ENCODE peak calls at places on chromosomes 7 and 10, in ten cellular contexts. One of them, this sample, is unnamed.

GRCh38 chr10:80132299-80133139 is at the start of gene PLAC9:
- DNase-seq in sigmoid colon: peak; percentile 62
- DNase-seq in body of pancreas: no peak
- DNase-seq in uterus: peak; percentile 46
- DNase-seq in pancreas: no peak
- DNase-seq in neural progenitor cell: peak; percentile 60
- DNase-seq in cardiac muscle cell: peak; percentile 53
- DNase-seq in IMR-90: peak; percentile 20
- DNase-seq in HCT116: no peak
- DNase-seq in right lobe of liver: peak; percentile 35
- DNase-seq in this sample: no peak

GRCh38 chr7:2059964-2060700 is 172.6 kb downstream of the MAD1L1 start:
- DNase-seq in IMR-90: no peak
- DNase-seq in cardiac muscle cell: no peak
- DNase-seq in body of pancreas: no peak
- DNase-seq in right lobe of liver: no peak
- DNase-seq in neural progenitor cell: no peak
- DNase-seq in uterus: no peak
- DNase-seq in sigmoid colon: no peak
- DNase-seq in pancreas: no peak
- DNase-seq in HCT116: no peak
- DNase-seq in this sample: no peak

GRCh38 chr7:3154881-3155494 is 111.3 kb upstream of the CARD11 start:
- DNase-seq in uterus: no peak
- DNase-seq in HCT116: peak; percentile 32
- DNase-seq in pancreas: peak; percentile 43
- DNase-seq in IMR-90: peak; percentile 48
- DNase-seq in cardiac muscle cell: peak; percentile 54
- DNase-seq in neural progenitor cell: peak; percentile 58
- DNase-seq in right lobe of liver: no peak
- DNase-seq in sigmoid colon: peak; percentile 60
- DNase-seq in body of pancreas: peak; percentile 47
- DNase-seq in this sample: no peak

GRCh38 chr7:7183833-7184463 is 1.6 kb downstream of the C1GALT1 start:
- DNase-seq in body of pancreas: no peak
- DNase-seq in neural progenitor cell: no peak
- DNase-seq in HCT116: no peak
- DNase-seq in sigmoid colon: no peak
- DNase-seq in pancreas: no peak
- DNase-seq in cardiac muscle cell: no peak
- DNase-seq in right lobe of liver: no peak
- DNase-seq in uterus: no peak
- DNase-seq in IMR-90: no peak
- DNase-seq in this sample: no peak

GRCh38 chr7:141390339-141390738 is 160.9 kb upstream of the AGK start:
- DNase-seq in sigmoid colon: no peak
- DNase-seq in uterus: no peak
- DNase-seq in cardiac muscle cell: no peak
- DNase-seq in IMR-90: no peak
- DNase-seq in body of pancreas: no peak
- DNase-seq in right lobe of liver: no peak
- DNase-seq in HCT116: no peak
- DNase-seq in neural progenitor cell: no peak
- DNase-seq in pancreas: no peak
- DNase-seq in this sample: no peak

GRCh38 chr7:137935849-137936508 is 65.9 kb downstream of the CREB3L2 start:
- DNase-seq in neural progenitor cell: no peak
- DNase-seq in cardiac muscle cell: no peak
- DNase-seq in body of pancreas: no peak
- DNase-seq in pancreas: no peak
- DNase-seq in sigmoid colon: no peak
- DNase-seq in right lobe of liver: no peak
- DNase-seq in HCT116: no peak
- DNase-seq in uterus: no peak
- DNase-seq in IMR-90: no peak
- DNase-seq in this sample: peak; percentile 60

GRCh38 chr7:18647602-18648001 is 152.1 kb downstream of the HDAC9 start:
- DNase-seq in neural progenitor cell: peak; percentile 80
- DNase-seq in IMR-90: no peak
- DNase-seq in right lobe of liver: no peak
- DNase-seq in pancreas: no peak
- DNase-seq in HCT116: no peak
- DNase-seq in sigmoid colon: no peak
- DNase-seq in uterus: no peak
- DNase-seq in cardiac muscle cell: no peak
- DNase-seq in body of pancreas: no peak
- DNase-seq in this sample: no peak

GRCh38 chr7:33774762-33775523 is 130.4 kb upstream of the BMPER start:
- DNase-seq in HCT116: no peak
- DNase-seq in uterus: peak; percentile 66
- DNase-seq in pancreas: peak; percentile 25
- DNase-seq in body of pancreas: peak; percentile 15
- DNase-seq in cardiac muscle cell: peak; percentile 32
- DNase-seq in right lobe of liver: no peak
- DNase-seq in sigmoid colon: peak; percentile 70
- DNase-seq in neural progenitor cell: no peak
- DNase-seq in IMR-90: peak; percentile 81
- DNase-seq in this sample: no peak

GRCh38 chr10:45278860-45279498 is 36.4 kb downstream of the OR13A1 start:
- DNase-seq in body of pancreas: no peak
- DNase-seq in neural progenitor cell: peak; percentile 11
- DNase-seq in sigmoid colon: no peak
- DNase-seq in pancreas: no peak
- DNase-seq in IMR-90: no peak
- DNase-seq in HCT116: no peak
- DNase-seq in cardiac muscle cell: no peak
- DNase-seq in right lobe of liver: no peak
- DNase-seq in uterus: no peak
- DNase-seq in this sample: no peak

GRCh38 chr7:6271091-6271658 is 1.2 kb downstream of the CYTH3 start:
- DNase-seq in sigmoid colon: peak; percentile 83
- DNase-seq in HCT116: no peak
- DNase-seq in pancreas: peak; percentile 40
- DNase-seq in uterus: peak; percentile 38
- DNase-seq in body of pancreas: peak; percentile 44
- DNase-seq in right lobe of liver: peak; percentile 50
- DNase-seq in neural progenitor cell: peak; percentile 51
- DNase-seq in IMR-90: peak; percentile 39
- DNase-seq in cardiac muscle cell: peak; percentile 36
- DNase-seq in this sample: peak; percentile 52

DNA sequence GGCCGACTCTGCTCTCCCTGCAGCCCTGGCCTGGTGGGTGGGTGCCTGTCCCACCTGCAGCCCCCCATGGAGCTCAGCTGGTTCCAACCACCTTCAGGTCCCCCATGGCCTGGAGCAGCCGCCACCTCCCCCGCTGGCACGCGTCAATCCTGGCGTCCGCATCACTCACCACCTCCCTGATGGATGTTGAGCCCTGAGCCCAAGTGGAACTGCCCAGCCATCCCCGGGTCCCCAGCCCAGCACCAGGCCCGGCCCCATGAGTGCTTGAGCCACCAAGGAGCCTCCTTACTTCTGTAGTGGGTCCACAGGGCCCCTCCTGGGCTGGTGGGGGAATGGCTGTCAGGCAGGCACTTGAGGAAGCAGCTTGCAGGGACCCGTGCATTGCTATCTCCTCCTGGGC is 14.6 kb downstream of the AGAP3 start:
- DNase-seq in pancreas: no peak
- DNase-seq in sigmoid colon: no peak
- DNase-seq in HCT116: no peak
- DNase-seq in cardiac muscle cell: no peak
- DNase-seq in body of pancreas: no peak
- DNase-seq in IMR-90: no peak
- DNase-seq in neural progenitor cell: no peak
- DNase-seq in right lobe of liver: no peak
- DNase-seq in uterus: no peak
- DNase-seq in this sample: no peak
- H3K4me1 ChIP-seq in pancreas: no peaks in the 10 kb centered on the region
- H3K4me1 ChIP-seq in sigmoid colon: peaks cover 28% of the 10 kb centered on the region
- H3K4me1 ChIP-seq in HCT116: no peaks in the 10 kb centered on the region
- H3K4me1 ChIP-seq in cardiac muscle cell: peaks cover 6% of the 10 kb centered on the region
- H3K4me1 ChIP-seq in body of pancreas: no peaks in the 10 kb centered on the region
- H3K4me1 ChIP-seq in IMR-90: peaks cover 11% of the 10 kb centered on the region
- H3K4me1 ChIP-seq in neural progenitor cell: peaks cover 12% of the 10 kb centered on the region
- H3K4me1 ChIP-seq in right lobe of liver: no peaks in the 10 kb centered on the region
- H3K4me1 ChIP-seq in uterus: peaks cover 9% of the 10 kb centered on the region
- H3K4me1 ChIP-seq in this sample: no peaks in the 10 kb centered on the region

DNA sequence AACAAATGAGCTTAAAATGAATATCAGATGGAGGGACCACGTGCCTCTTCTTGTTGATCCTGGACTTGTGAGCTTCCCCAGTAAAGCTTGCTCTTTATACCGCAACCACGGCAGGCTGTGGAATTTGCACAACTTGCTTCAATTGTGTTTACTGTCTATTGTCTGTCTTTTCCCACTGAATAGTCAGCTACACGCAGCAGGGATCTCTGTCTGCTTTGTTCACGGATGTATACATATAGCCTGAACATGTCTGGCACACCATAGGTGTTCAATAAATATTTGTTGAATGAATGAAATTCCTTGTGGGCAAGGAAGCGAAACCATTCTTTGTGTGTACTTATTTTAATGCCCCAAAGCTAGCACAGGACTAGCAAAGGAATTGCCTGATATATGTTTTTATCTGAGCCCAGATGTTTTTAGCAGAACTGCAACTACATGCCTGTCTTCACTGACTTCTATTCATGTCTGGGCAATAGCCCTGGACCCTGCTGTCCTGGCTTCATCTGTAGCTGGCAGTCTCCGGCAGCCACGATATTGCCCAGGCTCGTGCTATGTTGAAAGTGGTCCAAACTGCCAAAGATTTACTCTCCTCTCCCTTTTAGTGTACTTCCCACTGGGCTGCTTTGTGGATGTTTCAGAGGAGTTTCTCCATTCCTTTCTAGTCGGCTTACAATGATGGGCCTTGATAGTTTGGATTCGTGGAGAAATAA is 29.9 kb upstream of the IFRD1 start:
- DNase-seq in sigmoid colon: no peak
- DNase-seq in IMR-90: peak; percentile 6
- DNase-seq in right lobe of liver: no peak
- DNase-seq in uterus: no peak
- DNase-seq in neural progenitor cell: peak; percentile 64
- DNase-seq in body of pancreas: no peak
- DNase-seq in cardiac muscle cell: no peak
- DNase-seq in pancreas: no peak
- DNase-seq in HCT116: no peak
- DNase-seq in this sample: no peak
- H3K4me3 ChIP-seq in sigmoid colon: no peak overlapping the region
- H3K4me3 ChIP-seq in IMR-90: no peak overlapping the region
- H3K4me3 ChIP-seq in right lobe of liver: no peak overlapping the region
- H3K4me3 ChIP-seq in uterus: no peak overlapping the region
- H3K4me3 ChIP-seq in neural progenitor cell: no peak overlapping the region
- H3K4me3 ChIP-seq in body of pancreas: no peak overlapping the region
- H3K4me3 ChIP-seq in cardiac muscle cell: no peak overlapping the region
- H3K4me3 ChIP-seq in pancreas: no peak overlapping the region
- H3K4me3 ChIP-seq in HCT116: no peak overlapping the region
- H3K4me3 ChIP-seq in this sample: no peak overlapping the region

GRCh38 chr10:25697412-25697811 is 236.6 kb upstream of the MYO3A start:
- DNase-seq in right lobe of liver: no peak
- DNase-seq in uterus: no peak
- DNase-seq in pancreas: no peak
- DNase-seq in HCT116: no peak
- DNase-seq in body of pancreas: no peak
- DNase-seq in sigmoid colon: no peak
- DNase-seq in cardiac muscle cell: no peak
- DNase-seq in IMR-90: no peak
- DNase-seq in neural progenitor cell: no peak
- DNase-seq in this sample: no peak

GRCh38 chr10:25694976-25695375 is 239.1 kb upstream of the MYO3A start:
- DNase-seq in right lobe of liver: no peak
- DNase-seq in IMR-90: no peak
- DNase-seq in sigmoid colon: no peak
- DNase-seq in body of pancreas: no peak
- DNase-seq in neural progenitor cell: no peak
- DNase-seq in pancreas: no peak
- DNase-seq in cardiac muscle cell: no peak
- DNase-seq in uterus: no peak
- DNase-seq in HCT116: no peak
- DNase-seq in this sample: no peak

GRCh38 chr10:25695586-25695985 is 238.4 kb upstream of the MYO3A start:
- DNase-seq in cardiac muscle cell: no peak
- DNase-seq in sigmoid colon: no peak
- DNase-seq in pancreas: no peak
- DNase-seq in uterus: no peak
- DNase-seq in right lobe of liver: no peak
- DNase-seq in IMR-90: no peak
- DNase-seq in body of pancreas: no peak
- DNase-seq in neural progenitor cell: no peak
- DNase-seq in HCT116: no peak
- DNase-seq in this sample: no peak

GRCh38 chr10:25694206-25694933 is 239.7 kb upstream of the MYO3A start:
- DNase-seq in uterus: no peak
- DNase-seq in HCT116: no peak
- DNase-seq in neural progenitor cell: no peak
- DNase-seq in IMR-90: no peak
- DNase-seq in right lobe of liver: no peak
- DNase-seq in cardiac muscle cell: no peak
- DNase-seq in sigmoid colon: no peak
- DNase-seq in body of pancreas: no peak
- DNase-seq in pancreas: no peak
- DNase-seq in this sample: no peak

DNA sequence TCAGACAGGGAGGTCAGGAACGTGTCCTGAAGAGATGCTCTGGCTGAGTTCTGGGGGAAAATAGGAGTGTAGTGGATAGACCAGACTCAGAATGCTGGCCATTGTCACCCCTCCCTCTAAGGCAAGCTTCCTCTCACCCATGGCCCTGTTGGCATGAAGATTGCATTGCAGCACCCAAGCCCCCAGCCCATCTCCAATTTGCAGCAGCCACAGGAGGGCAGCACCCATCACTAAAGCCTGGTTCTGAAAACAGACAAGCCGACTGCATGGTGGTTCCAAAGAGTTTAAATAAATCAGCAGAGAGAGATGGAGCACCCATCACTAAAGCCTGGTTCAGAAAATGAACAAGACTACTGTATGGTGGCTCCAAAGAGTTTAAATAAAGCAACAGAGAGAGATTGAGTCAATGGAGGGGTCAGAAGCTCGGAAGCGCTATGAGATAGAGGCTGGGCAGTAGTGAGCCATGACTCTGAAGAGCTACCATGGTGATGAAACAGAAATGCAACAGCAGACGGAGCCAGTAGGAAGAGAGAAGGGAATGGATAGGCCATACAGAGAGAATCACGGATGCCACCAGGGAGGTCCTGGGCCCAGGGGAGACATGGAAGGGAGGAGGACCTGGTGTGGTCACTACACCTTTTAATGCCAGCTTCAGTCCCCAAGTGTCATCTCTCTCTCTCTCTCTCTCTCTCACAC is 237.9 kb upstream of the MYO3A start:
- DNase-seq in HCT116: no peak
- DNase-seq in sigmoid colon: no peak
- DNase-seq in IMR-90: no peak
- DNase-seq in uterus: no peak
- DNase-seq in neural progenitor cell: no peak
- DNase-seq in cardiac muscle cell: no peak
- DNase-seq in body of pancreas: no peak
- DNase-seq in pancreas: no peak
- DNase-seq in right lobe of liver: no peak
- DNase-seq in this sample: no peak
- TF ChIP-seq CTCF in HCT116: no peak
- TF ChIP-seq CTCF in sigmoid colon: no peak
- TF ChIP-seq CTCF in IMR-90: no peak
- TF ChIP-seq CTCF in uterus: no peak
- TF ChIP-seq CTCF in neural progenitor cell: peak; percentile 29
- TF ChIP-seq CTCF in cardiac muscle cell: peak; percentile 4
- TF ChIP-seq CTCF in body of pancreas: no peak
- TF ChIP-seq CTCF in pancreas: no peak
- TF ChIP-seq CTCF in right lobe of liver: no peak
- TF ChIP-seq CTCF in this sample: no peak

GRCh38 chr10:95472304-95473088 is 88.7 kb downstream of the SORBS1 start:
- DNase-seq in body of pancreas: no peak
- DNase-seq in right lobe of liver: peak; percentile 52
- DNase-seq in cardiac muscle cell: no peak
- DNase-seq in pancreas: no peak
- DNase-seq in neural progenitor cell: no peak
- DNase-seq in IMR-90: no peak
- DNase-seq in sigmoid colon: no peak
- DNase-seq in uterus: no peak
- DNase-seq in HCT116: no peak
- DNase-seq in this sample: no peak
- H3K4me1 ChIP-seq in body of pancreas: peaks cover 76% of the 10 kb centered on the region
- H3K4me1 ChIP-seq in right lobe of liver: peaks cover 48% of the 10 kb centered on the region
- H3K4me1 ChIP-seq in cardiac muscle cell: peaks cover 58% of the 10 kb centered on the region
- H3K4me1 ChIP-seq in pancreas: peaks cover 35% of the 10 kb centered on the region
- H3K4me1 ChIP-seq in neural progenitor cell: peaks cover 16% of the 10 kb centered on the region
- H3K4me1 ChIP-seq in IMR-90: peaks cover 1% of the 10 kb centered on the region
- H3K4me1 ChIP-seq in sigmoid colon: peaks cover 99% of the 10 kb centered on the region
- H3K4me1 ChIP-seq in uterus: peaks cover 11% of the 10 kb centered on the region
- H3K4me1 ChIP-seq in HCT116: peaks cover 8% of the 10 kb centered on the region
- H3K4me1 ChIP-seq in this sample: peaks cover 44% of the 10 kb centered on the region

This sample was measured in mucosa of descending colon.